ENCODE peak calls at places on chromosomes 3 and 15, in five cellular contexts. R is fibroblast of gingiva, M is ovary, X is IMR-90, C is caudate nucleus. T is an unnamed sample.

GRCh38 chr15:94580186-94580585 is 348.8 kb downstream of the MCTP2 start:
- DNase-seq in C (no peak), R (no peak), X (no peak), M (no peak), T (no peak)

GRCh38 chr3:189325454-189325853 is 153.7 kb downstream of the TPRG1 start:
- DNase-seq in M (no peak), R (no peak), X (no peak), C (no peak), T (no peak)

GRCh38 chr3:136186330-136186729 is 9.8 kb downstream of the MSL2 start:
- DNase-seq in R (no peak), C (no peak), X (no peak), M (no peak), T (no peak)

GRCh38 chr3:119221779-119222320 is 18.8 kb downstream of the B4GALT4 start:
- DNase-seq in X (peak; percentile 70), C (no peak), M (no peak), R (no peak), T (no peak)

GRCh38 chr15:67479781-67480180 is 41.1 kb upstream of the C15orf61 start:
- DNase-seq in X (peak; percentile 52), C (no peak), R (peak; percentile 79), M (no peak), T (no peak)

GRCh38 chr3:15646924-15647511 is 45.5 kb downstream of the BTD start:
- DNase-seq in M (peak; percentile 69), X (peak; percentile 100), C (no peak), R (peak; percentile 98), T (no peak)

GRCh38 chr15:34102175-34102925 is 467 bp downstream of the PGBD4 start:
- DNase-seq in R (no peak), M (no peak), X (no peak), C (no peak), T (no peak)

GRCh38 chr3:195467641-195468390 is 25.0 kb upstream of the ACAP2 start:
- DNase-seq in R (no peak), C (no peak), M (no peak), X (peak; percentile 59), T (no peak)

GRCh38 chr15:51253385-51253784 is 85.0 kb downstream of the CYP19A1 start:
- DNase-seq in M (no peak), R (no peak), C (no peak), X (no peak), T (no peak)

GRCh38 chr3:163924600-163924999 is 1153.7 kb downstream of the SI start:
- DNase-seq in C (no peak), X (no peak), R (no peak), M (no peak), T (no peak)

GRCh38 chr15:36977620-36978610 is 122.4 kb downstream of the MEIS2 start:
- DNase-seq in X (no peak), C (no peak), M (no peak), R (no peak), T (no peak)

GRCh38 chr3:69865920-69866679 is 126.8 kb downstream of the MITF start:
- DNase-seq in M (peak; percentile 31), R (no peak), C (no peak), X (peak; percentile 23), T (no peak)

GRCh38 chr15:95459288-95459687 is 871.2 kb upstream of the NR2F2 start:
- DNase-seq in R (no peak), X (no peak), C (no peak), M (no peak), T (no peak)

GRCh38 chr3:129122697-129123055 is 1.1 kb upstream of the RAB43 start:
- DNase-seq in M (no peak), C (no peak), X (no peak), R (no peak), T (no peak)

GRCh38 chr3:50617096-50617791 is at the start of gene MAPKAPK3:
- DNase-seq in X (no peak), R (no peak), C (no peak), M (no peak), T (no peak)

GRCh38 chr3:8622873-8623725 is 21.5 kb downstream of the SSUH2 start:
- DNase-seq in X (peak; percentile 70), R (peak; percentile 40), C (peak; percentile 37), M (peak; percentile 84), T (peak; percentile 31)

GRCh38 chr3:186854954-186855353 is 12.4 kb downstream of the ADIPOQ start:
- DNase-seq in X (no peak), C (no peak), R (no peak), M (no peak), T (no peak)

GRCh38 chr3:76365284-76365683 is 579.9 kb upstream of the ZNF717 start:
- DNase-seq in M (no peak), X (peak; percentile 11), C (no peak), R (no peak), T (no peak)

GRCh38 chr3:180860180-180860858 is 52.2 kb upstream of the FXR1 start:
- DNase-seq in C (no peak), X (no peak), M (no peak), R (no peak), T (no peak)

GRCh38 chr3:133479895-133480669 is 80.2 kb downstream of the BFSP2 start:
- DNase-seq in R (no peak), C (no peak), M (no peak), X (no peak), T (no peak)

GRCh38 chr3:127851899-127852298 is 29.6 kb upstream of the MGLL start:
- DNase-seq in C (no peak), M (no peak), R (no peak), X (no peak), T (no peak)

GRCh38 chr3:197373096-197373495 is 74.7 kb upstream of the DLG1 start:
- DNase-seq in C (no peak), R (no peak), X (no peak), M (no peak), T (no peak)

GRCh38 chr3:13574798-13575451 is 26.0 kb downstream of the FBLN2 start:
- DNase-seq in X (peak; percentile 18), R (no peak), C (no peak), M (no peak), T (no peak)

GRCh38 chr3:46449755-46450552 is 14.8 kb downstream of the LTF start:
- DNase-seq in C (no peak), R (no peak), X (peak; percentile 8), M (no peak), T (no peak)

GRCh38 chr3:127275287-127275781 is 12.5 kb downstream of the PRR20G start:
- DNase-seq in R (peak; percentile 17), C (no peak), M (no peak), X (no peak), T (no peak)

GRCh38 chr3:147574622-147575021 is 165.5 kb downstream of the ZIC1 start:
- DNase-seq in R (no peak), C (no peak), M (no peak), X (no peak), T (no peak)

GRCh38 chr3:18989237-18989812 is 159.0 kb upstream of the KCNH8 start:
- DNase-seq in C (no peak), R (no peak), M (no peak), X (no peak), T (no peak)

GRCh38 chr3:45864760-45865567 is 21.4 kb upstream of the CCR9 start:
- DNase-seq in X (no peak), R (no peak), M (no peak), C (no peak), T (no peak)

GRCh38 chr15:38688761-38689160 is 124.1 kb upstream of the RASGRP1 start:
- DNase-seq in M (no peak), C (no peak), X (no peak), R (no peak), T (no peak)

GRCh38 chr3:70849911-70850699 is 537.7 kb upstream of the MDFIC2 start:
- DNase-seq in X (peak; percentile 93), M (peak; percentile 32), C (no peak), R (peak; percentile 91), T (no peak)

GRCh38 chr3:136350132-136350531 is 100.0 kb downstream of the PCCB start:
- DNase-seq in C (no peak), R (peak; percentile 91), X (peak; percentile 98), M (peak; percentile 58), T (no peak)

GRCh38 chr3:156360992-156361391 is 193.9 kb downstream of the SSR3 start:
- DNase-seq in X (no peak), M (no peak), R (no peak), C (no peak), T (no peak)

GRCh38 chr3:130539005-130539404 is 22.0 kb downstream of the COL6A6 start:
- DNase-seq in M (no peak), C (no peak), R (peak; percentile 39), X (peak; percentile 17), T (no peak)

GRCh38 chr15:60079210-60079609 is 75.1 kb downstream of the FOXB1 start:
- DNase-seq in R (peak; percentile 50), X (no peak), C (no peak), M (no peak), T (no peak)

GRCh38 chr15:31269961-31270575 is 56.6 kb upstream of the KLF13 start:
- DNase-seq in C (no peak), X (no peak), R (no peak), M (peak; percentile 3), T (no peak)

GRCh38 chr15:71687902-71688508 is 122.3 kb upstream of the NR2E3 start:
- DNase-seq in R (no peak), X (peak; percentile 77), C (no peak), M (no peak), T (no peak)

GRCh38 chr15:50687302-50687902 is 805 bp upstream of the TRPM7 start:
- DNase-seq in X (no peak), R (no peak), M (no peak), C (no peak), T (no peak)

GRCh38 chr3:185527364-185527763 is 25.0 kb downstream of the LIPH start:
- DNase-seq in X (no peak), M (no peak), C (no peak), R (no peak), T (no peak)

T was measured in occipital lobe.